ENCODE peak calls at places on chromosomes 4 and X, in four cellular contexts. O is K562, H is HepG2, U is GM12878. I is an unnamed sample.
A peak's percentile ranks its signal among the peaks of the same experiment; 100 is the strongest.

GRCh38 chr4:105808459-105809041 is 86.7 kb upstream of the NPNT start:
- DNase-seq in O (peak; percentile 4), H (no peak), U (no peak), I (no peak)

GRCh38 chr4:98113005-98113404 is 30.3 kb downstream of the STPG2 start:
- DNase-seq in O (peak; percentile 11), H (peak; percentile 5), U (no peak), I (no peak)

GRCh38 chr4:53273726-53274125 is 92.1 kb downstream of the SCFD2 start:
- DNase-seq in O (no peak), H (no peak), U (no peak), I (no peak)

GRCh38 chr4:189202869-189203271 is 737.8 kb upstream of the FRG1 start:
- DNase-seq in O (no peak), H (no peak), U (no peak), I (no peak)

GRCh38 chr4:152935661-152936445 is at the start of gene FHDC1:
- DNase-seq in O (peak; percentile 80), H (no peak), U (no peak), I (peak; percentile 86)

GRCh38 chr4:85979276-85979675 is 380.6 kb downstream of the MAPK10 start:
- DNase-seq in O (no peak), H (no peak), U (peak; percentile 30), I (no peak)

GRCh38 chr4:173807347-173807746 is 277.3 kb upstream of the HAND2 start:
- DNase-seq in O (no peak), H (no peak), U (no peak), I (no peak)

GRCh38 chrX:66675541-66675940 is 36.7 kb upstream of the EDA2R start:
- DNase-seq in O (no peak), H (no peak), U (no peak), I (no peak)

GRCh38 chr4:16889945-16890344 is 8.5 kb downstream of the LDB2 start:
- DNase-seq in O (no peak), H (no peak), U (no peak), I (no peak)

GRCh38 chrX:153333271-153333670 is 682 bp upstream of the ZNF275 start:
- DNase-seq in O (no peak), H (no peak), U (no peak), I (no peak)

GRCh38 chrX:55451990-55452824 is at the start of gene MAGEH1:
- DNase-seq in O (peak; percentile 81), H (peak; percentile 52), U (peak; percentile 55), I (peak; percentile 54)

GRCh38 chr4:88791274-88791673 is 93.6 kb upstream of the NAP1L5 start:
- DNase-seq in O (peak; percentile 11), H (peak; percentile 14), U (no peak), I (no peak)

GRCh38 chrX:10404435-10404834 is 215.9 kb downstream of the MID1 start:
- DNase-seq in O (no peak), H (no peak), U (no peak), I (no peak)

GRCh38 chr4:102809190-102809589 is 18.2 kb downstream of the UBE2D3 start:
- DNase-seq in O (no peak), H (no peak), U (no peak), I (no peak)

GRCh38 chr4:138507527-138507926 is 265.4 kb upstream of the SLC7A11 start:
- DNase-seq in O (no peak), H (no peak), U (no peak), I (no peak)

GRCh38 chrX:148567229-148567628 is 66.8 kb downstream of the AFF2 start:
- DNase-seq in O (peak; percentile 50), H (no peak), U (no peak), I (no peak)

GRCh38 chr4:129350800-129351199 is 254.8 kb downstream of the C4orf33 start:
- DNase-seq in O (no peak), H (no peak), U (no peak), I (no peak)

GRCh38 chrX:100677616-100678181 is 33.7 kb downstream of the SRPX2 start:
- DNase-seq in O (no peak), H (no peak), U (no peak), I (no peak)

GRCh38 chrX:110588853-110589252 is 206.8 kb downstream of the CHRDL1 start:
- DNase-seq in O (no peak), H (no peak), U (no peak), I (no peak)

GRCh38 chr4:122576261-122577188 is 44.3 kb downstream of the IL21 start:
- DNase-seq in O (peak; percentile 66), H (peak; percentile 46), U (no peak), I (no peak)

GRCh38 chr4:41991916-41992767 is 1.8 kb downstream of the SLC30A9 start:
- DNase-seq in O (peak; percentile 42), H (peak; percentile 25), U (no peak), I (no peak)

GRCh38 chr4:110041742-110042141 is 129.1 kb downstream of the EGF start:
- DNase-seq in O (no peak), H (peak; percentile 72), U (no peak), I (no peak)

DNA sequence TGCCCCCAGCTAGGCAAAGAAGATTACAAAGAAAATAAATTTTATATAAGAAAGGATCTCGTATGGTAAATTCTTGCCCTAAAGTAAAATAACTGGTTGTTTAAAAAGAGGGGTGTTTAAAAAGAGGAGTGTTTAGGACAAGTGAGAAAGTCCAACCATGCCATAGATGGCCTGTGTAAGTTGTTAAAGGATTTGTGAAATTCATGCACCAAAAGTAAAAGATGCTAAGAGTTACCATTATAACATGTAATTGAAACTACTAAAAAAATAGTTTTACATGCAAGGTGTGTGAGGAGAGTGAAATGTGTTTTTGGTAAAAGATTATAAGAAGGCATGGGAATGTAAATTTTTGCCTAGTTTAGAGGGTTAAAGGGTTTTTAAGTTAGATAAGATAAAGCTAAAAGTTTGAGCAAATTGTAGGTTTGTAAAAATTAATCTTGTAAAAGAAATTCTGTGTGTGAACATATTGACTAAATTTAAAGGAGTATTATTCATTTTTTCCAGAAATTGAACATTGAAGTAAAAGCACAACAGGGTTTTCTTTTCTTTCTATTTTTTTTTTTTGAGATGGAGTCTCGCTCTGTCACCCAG is 20.1 kb downstream of the HTT-AS start:
- DNase-seq in O (no peak), H (no peak), U (no peak), I (no peak)
- TF ChIP-seq NR2C2 in O (no peak), H (no peak), U (no peak), I (no peak)

GRCh38 chr4:25873632-25874129 is 10.9 kb upstream of the SEL1L3 start:
- DNase-seq in O (no peak), H (no peak), U (no peak), I (no peak)
- TF ChIP-seq NR2C2 in O (no peak), H (no peak), U (no peak), I (no peak)

GRCh38 chrX:24150051-24150790 is 692 bp downstream of the ZFX start:
- DNase-seq in O (peak; percentile 94), H (peak; percentile 67), U (peak; percentile 55), I (peak; percentile 78)

GRCh38 chrX:24147165-24147564 is 2.4 kb upstream of the ZFX start:
- DNase-seq in O (no peak), H (no peak), U (no peak), I (no peak)

GRCh38 chrX:24149346-24150050 is at the start of gene ZFX:
- DNase-seq in O (peak; percentile 63), H (peak; percentile 9), U (no peak), I (peak; percentile 39)

GRCh38 chrX:24148118-24148517 is 1.4 kb upstream of the ZFX start:
- DNase-seq in O (peak; percentile 15), H (no peak), U (no peak), I (no peak)

DNA sequence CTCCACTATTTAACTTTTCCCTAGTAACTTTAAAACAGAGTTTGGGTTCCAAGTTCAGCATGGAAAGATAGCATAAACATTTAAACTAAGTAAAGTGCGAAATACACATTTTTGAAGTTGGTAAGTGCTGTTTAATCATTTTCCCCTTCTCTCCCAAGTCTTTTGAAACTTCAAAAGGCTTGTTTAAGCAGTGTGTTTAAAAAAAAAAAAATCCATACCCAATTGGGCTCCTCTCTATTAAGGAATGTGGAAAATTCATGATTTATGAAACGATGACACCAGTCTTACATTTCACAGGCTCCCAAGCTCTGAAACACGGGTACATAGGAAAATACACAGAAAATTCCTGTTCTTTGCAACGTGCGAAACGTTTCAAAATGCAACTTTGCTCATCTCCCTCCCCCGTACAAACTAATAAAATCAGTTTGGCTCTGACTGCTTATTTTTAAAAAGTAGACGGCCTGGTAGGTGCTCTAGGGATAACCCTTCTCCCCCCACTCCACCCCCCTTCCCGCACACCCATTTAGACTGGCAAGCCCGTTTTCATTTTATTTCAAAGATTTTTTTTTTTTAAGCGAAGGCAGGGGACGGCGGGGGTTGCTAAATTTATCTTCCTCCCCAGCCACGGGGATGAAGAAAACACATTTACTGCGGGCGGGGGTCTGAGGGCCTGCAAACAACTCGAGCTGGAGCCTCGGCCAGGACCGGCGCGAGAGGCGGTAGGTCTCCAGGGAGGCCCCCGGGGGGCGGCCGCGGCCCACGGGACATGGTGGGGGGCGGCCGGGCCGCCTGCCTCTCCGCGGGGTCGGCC is 789 bp upstream of the ZFX start:
- DNase-seq in O (peak; percentile 41), H (peak; percentile 23), U (no peak), I (peak; percentile 10)
- TF ChIP-seq NR2C2 in O (no peak), H (no peak), U (no peak), I (no peak)

GRCh38 chr4:78720994-78721677 is 55.0 kb upstream of the BMP2K start:
- DNase-seq in O (peak; percentile 93), H (peak; percentile 13), U (no peak), I (no peak)
- TF ChIP-seq NR2C2 in O (peak; percentile 80), H (no peak), U (no peak), I (no peak)

GRCh38 chr4:8127051-8127798 is 31.4 kb downstream of the ABLIM2 start:
- DNase-seq in O (no peak), H (no peak), U (no peak), I (no peak)
- TF ChIP-seq NR2C2 in O (no peak), H (no peak), U (no peak), I (no peak)

DNA sequence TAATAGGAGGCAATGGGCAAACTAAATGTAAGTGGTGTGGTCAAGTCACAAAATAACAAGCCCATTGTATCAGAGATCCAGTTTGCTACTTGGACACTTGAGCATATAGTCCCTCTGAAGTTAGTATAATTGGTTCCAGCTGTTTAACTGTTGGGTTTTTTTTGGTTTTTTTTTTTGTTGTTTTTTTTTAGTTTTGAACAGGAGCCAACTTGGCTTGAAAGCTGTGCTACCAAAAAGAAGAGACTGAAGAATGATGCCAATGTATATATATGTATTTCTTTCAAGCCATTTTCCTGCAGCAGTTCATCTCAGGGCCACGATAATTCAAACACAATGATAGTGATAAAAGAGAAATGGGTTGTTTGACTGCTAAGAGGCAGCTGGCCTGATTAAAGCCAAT is 138.3 kb downstream of the PCDH18 start:
- DNase-seq in O (no peak), H (no peak), U (no peak), I (no peak)
- TF ChIP-seq NR2C2 in O (no peak), H (no peak), U (no peak), I (no peak)

GRCh38 chr4:171169396-171169795 is 643.8 kb upstream of the GALNTL6 start:
- DNase-seq in O (no peak), H (no peak), U (no peak), I (no peak)
- TF ChIP-seq NR2C2 in O (no peak), H (no peak), U (no peak), I (no peak)

GRCh38 chrX:22399793-22400192 is 127.1 kb downstream of the CBLL2 start:
- DNase-seq in O (no peak), H (no peak), U (no peak), I (no peak)
- TF ChIP-seq NR2C2 in O (no peak), H (no peak), U (no peak), I (no peak)

DNA sequence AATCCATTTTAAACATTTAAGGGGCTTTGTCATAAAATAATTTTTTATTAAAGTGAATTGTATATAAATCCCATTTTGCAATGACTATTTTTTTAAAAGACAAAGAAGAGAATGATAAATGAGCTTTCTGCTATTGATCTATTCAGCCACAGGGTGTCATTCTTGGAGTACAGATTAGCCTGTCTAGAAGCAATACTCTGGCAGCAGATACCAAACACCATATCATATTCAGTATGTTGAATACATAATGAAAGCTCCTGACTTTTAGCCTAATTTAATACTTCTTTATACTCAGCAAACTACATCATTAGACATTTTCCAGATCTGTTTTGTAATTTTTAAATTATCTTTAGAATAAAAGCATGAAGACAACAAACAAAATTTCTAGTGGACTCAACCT is 496.3 kb downstream of the PDGFC start:
- DNase-seq in O (no peak), H (peak; percentile 15), U (no peak), I (no peak)
- TF ChIP-seq NR2C2 in O (no peak), H (no peak), U (no peak), I (no peak)

I was measured in WTC11.